ENCODE peak calls at places on chromosome 3, in four cellular contexts. One of them, this sample, is unnamed.

GRCh38 chr3:81300324-81300927 is 461.0 kb downstream of the GBE1 start:
- DNase-seq in WTC11: no peak
- DNase-seq in K562: no peak
- DNase-seq in HepG2: peak; percentile 96
- DNase-seq in this sample: no peak

GRCh38 chr3:17424137-17424536 is 318.3 kb downstream of the TBC1D5 start:
- DNase-seq in WTC11: no peak
- DNase-seq in K562: no peak
- DNase-seq in HepG2: no peak
- DNase-seq in this sample: no peak

GRCh38 chr3:152120606-152121291 is 148.0 kb upstream of the MBNL1 start:
- DNase-seq in WTC11: no peak
- DNase-seq in K562: no peak
- DNase-seq in HepG2: no peak
- DNase-seq in this sample: no peak

GRCh38 chr3:171173732-171174131 is 147.2 kb upstream of the SLC2A2 start:
- DNase-seq in WTC11: peak; percentile 21
- DNase-seq in K562: no peak
- DNase-seq in HepG2: no peak
- DNase-seq in this sample: no peak

GRCh38 chr3:64674591-64675076 is 13.2 kb downstream of the ADAMTS9 start:
- DNase-seq in WTC11: no peak
- DNase-seq in K562: no peak
- DNase-seq in HepG2: no peak
- DNase-seq in this sample: no peak

GRCh38 chr3:126116526-126116925 is 32.6 kb upstream of the SLC41A3 start:
- DNase-seq in WTC11: no peak
- DNase-seq in K562: no peak
- DNase-seq in HepG2: no peak
- DNase-seq in this sample: no peak

GRCh38 chr3:177284383-177284881 is 87.2 kb upstream of the TBL1XR1 start:
- DNase-seq in WTC11: peak; percentile 67
- DNase-seq in K562: peak; percentile 76
- DNase-seq in HepG2: peak; percentile 35
- DNase-seq in this sample: peak; percentile 19

GRCh38 chr3:45682786-45683185 is 6.4 kb upstream of the SACM1L start:
- DNase-seq in WTC11: no peak
- DNase-seq in K562: no peak
- DNase-seq in HepG2: no peak
- DNase-seq in this sample: no peak

GRCh38 chr3:172040078-172040975 is 949 bp downstream of the FNDC3B start:
- DNase-seq in WTC11: peak; percentile 74
- DNase-seq in K562: peak; percentile 83
- DNase-seq in HepG2: peak; percentile 72
- DNase-seq in this sample: peak; percentile 76

GRCh38 chr3:114697441-114697840 is 403.6 kb downstream of the TIGIT start:
- DNase-seq in WTC11: no peak
- DNase-seq in K562: no peak
- DNase-seq in HepG2: peak; percentile 30
- DNase-seq in this sample: no peak

GRCh38 chr3:43180027-43180426 is 74.1 kb upstream of the POMGNT2 start:
- DNase-seq in WTC11: no peak
- DNase-seq in K562: no peak
- DNase-seq in HepG2: peak; percentile 73
- DNase-seq in this sample: no peak

GRCh38 chr3:136962961-136963360 is 5.2 kb downstream of the IL20RB start:
- DNase-seq in WTC11: no peak
- DNase-seq in K562: no peak
- DNase-seq in HepG2: no peak
- DNase-seq in this sample: no peak

GRCh38 chr3:155069729-155070128 is 10.4 kb upstream of the MME start:
- DNase-seq in WTC11: no peak
- DNase-seq in K562: no peak
- DNase-seq in HepG2: no peak
- DNase-seq in this sample: no peak

GRCh38 chr3:17872457-17872856 is 130.0 kb upstream of the TBC1D5 start:
- DNase-seq in WTC11: no peak
- DNase-seq in K562: no peak
- DNase-seq in HepG2: no peak
- DNase-seq in this sample: no peak

GRCh38 chr3:194404365-194405140 is 5.5 kb upstream of the GP5 start:
- DNase-seq in WTC11: no peak
- DNase-seq in K562: no peak
- DNase-seq in HepG2: peak; percentile 52
- DNase-seq in this sample: peak; percentile 56

GRCh38 chr3:47856669-47857068 is 53.7 kb downstream of the DHX30 start:
- DNase-seq in WTC11: no peak
- DNase-seq in K562: no peak
- DNase-seq in HepG2: no peak
- DNase-seq in this sample: no peak

GRCh38 chr3:146469206-146470017 is at the start of gene PLSCR2:
- DNase-seq in WTC11: peak; percentile 86
- DNase-seq in K562: peak; percentile 88
- DNase-seq in HepG2: no peak
- DNase-seq in this sample: peak; percentile 71

GRCh38 chr3:177521305-177521704 is 324.0 kb upstream of the TBL1XR1 start:
- DNase-seq in WTC11: peak; percentile 65
- DNase-seq in K562: no peak
- DNase-seq in HepG2: no peak
- DNase-seq in this sample: no peak

GRCh38 chr3:138768126-138768525 is 66.6 kb downstream of the PIK3CB start:
- DNase-seq in WTC11: no peak
- DNase-seq in K562: no peak
- DNase-seq in HepG2: no peak
- DNase-seq in this sample: peak; percentile 42
- TF ChIP-seq NR3C1 in WTC11: no peak
- TF ChIP-seq NR3C1 in K562: no peak
- TF ChIP-seq NR3C1 in HepG2: no peak
- TF ChIP-seq NR3C1 in this sample: no peak

DNA sequence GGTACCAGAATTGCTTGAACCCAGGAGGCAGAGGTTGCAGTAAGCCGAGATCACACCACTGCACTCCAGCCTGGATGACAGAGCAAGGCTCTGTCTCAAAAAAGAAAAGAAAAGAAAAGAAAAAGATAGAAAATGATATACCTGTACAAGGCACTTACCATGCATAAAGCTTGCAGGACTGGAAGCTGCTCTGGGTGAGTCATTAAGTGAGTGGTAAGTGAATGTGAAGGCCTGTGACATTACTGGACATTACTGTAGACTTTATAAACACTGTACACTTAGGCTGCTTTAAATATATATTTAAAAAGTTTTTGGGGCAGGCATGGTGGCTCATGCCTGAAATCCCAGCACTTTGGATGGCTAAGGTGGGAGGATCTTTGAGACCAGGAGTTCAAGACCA is 99.2 kb downstream of the SLMAP start:
- DNase-seq in WTC11: no peak
- DNase-seq in K562: no peak
- DNase-seq in HepG2: no peak
- DNase-seq in this sample: no peak
- TF ChIP-seq NR3C1 in WTC11: no peak
- TF ChIP-seq NR3C1 in K562: no peak
- TF ChIP-seq NR3C1 in HepG2: no peak
- TF ChIP-seq NR3C1 in this sample: no peak

GRCh38 chr3:100230715-100231114 is 30.1 kb upstream of the TBC1D23 start:
- DNase-seq in WTC11: no peak
- DNase-seq in K562: no peak
- DNase-seq in HepG2: no peak
- DNase-seq in this sample: no peak
- TF ChIP-seq NR3C1 in WTC11: no peak
- TF ChIP-seq NR3C1 in K562: no peak
- TF ChIP-seq NR3C1 in HepG2: no peak
- TF ChIP-seq NR3C1 in this sample: no peak

GRCh38 chr3:71305246-71306206 is 278.0 kb downstream of the FOXP1 start:
- DNase-seq in WTC11: peak; percentile 77
- DNase-seq in K562: no peak
- DNase-seq in HepG2: peak; percentile 70
- DNase-seq in this sample: no peak
- TF ChIP-seq NR3C1 in WTC11: no peak
- TF ChIP-seq NR3C1 in K562: no peak
- TF ChIP-seq NR3C1 in HepG2: no peak
- TF ChIP-seq NR3C1 in this sample: no peak